ENCODE peak calls at places on chromosomes 12 and 14, in seven cellular contexts. One of them, this sample, is unnamed.

GRCh38 chr12:114476159-114476558 is 70.2 kb upstream of the TBX5 start:
- DNase-seq in spleen: no peak
- DNase-seq in hepatocyte: peak; percentile 40
- DNase-seq in body of pancreas: no peak
- DNase-seq in heart left ventricle: no peak
- DNase-seq in heart right ventricle: no peak
- DNase-seq in tibial nerve: no peak
- DNase-seq in this sample: no peak

GRCh38 chr12:77007476-77007875 is 57.9 kb downstream of the E2F7 start:
- DNase-seq in heart left ventricle: no peak
- DNase-seq in heart right ventricle: no peak
- DNase-seq in tibial nerve: no peak
- DNase-seq in hepatocyte: no peak
- DNase-seq in body of pancreas: no peak
- DNase-seq in spleen: no peak
- DNase-seq in this sample: no peak

GRCh38 chr12:120055231-120055630 is 61.3 kb downstream of the RAB35 start:
- DNase-seq in hepatocyte: no peak
- DNase-seq in spleen: no peak
- DNase-seq in heart right ventricle: no peak
- DNase-seq in tibial nerve: no peak
- DNase-seq in heart left ventricle: no peak
- DNase-seq in body of pancreas: no peak
- DNase-seq in this sample: no peak

GRCh38 chr12:19712041-19712440 is 272.7 kb downstream of the AEBP2 start:
- DNase-seq in hepatocyte: no peak
- DNase-seq in heart right ventricle: no peak
- DNase-seq in heart left ventricle: no peak
- DNase-seq in body of pancreas: no peak
- DNase-seq in tibial nerve: no peak
- DNase-seq in spleen: no peak
- DNase-seq in this sample: no peak

GRCh38 chr12:27999521-27999920 is 27.0 kb upstream of the PTHLH start:
- DNase-seq in spleen: no peak
- DNase-seq in tibial nerve: no peak
- DNase-seq in body of pancreas: no peak
- DNase-seq in hepatocyte: no peak
- DNase-seq in heart right ventricle: no peak
- DNase-seq in heart left ventricle: no peak
- DNase-seq in this sample: no peak

GRCh38 chr12:120640840-120641833 is 711 bp downstream of the CABP1 start:
- DNase-seq in heart right ventricle: peak; percentile 55
- DNase-seq in hepatocyte: peak; percentile 81
- DNase-seq in heart left ventricle: peak; percentile 54
- DNase-seq in spleen: peak; percentile 84
- DNase-seq in body of pancreas: peak; percentile 61
- DNase-seq in tibial nerve: no peak
- DNase-seq in this sample: no peak

GRCh38 chr14:74612346-74613021 is 447 bp upstream of the LTBP2 start:
- DNase-seq in hepatocyte: peak; percentile 93
- DNase-seq in body of pancreas: peak; percentile 80
- DNase-seq in heart left ventricle: peak; percentile 86
- DNase-seq in spleen: peak; percentile 96
- DNase-seq in heart right ventricle: peak; percentile 83
- DNase-seq in tibial nerve: peak; percentile 66
- DNase-seq in this sample: peak; percentile 74

GRCh38 chr12:81257952-81258551 is 180.2 kb downstream of the ACSS3 start:
- DNase-seq in spleen: no peak
- DNase-seq in tibial nerve: no peak
- DNase-seq in body of pancreas: no peak
- DNase-seq in heart left ventricle: no peak
- DNase-seq in hepatocyte: peak; percentile 50
- DNase-seq in heart right ventricle: no peak
- DNase-seq in this sample: no peak

GRCh38 chr14:69574266-69574953 is at the start of gene CCDC177:
- DNase-seq in spleen: peak; percentile 89
- DNase-seq in heart right ventricle: peak; percentile 53
- DNase-seq in heart left ventricle: no peak
- DNase-seq in body of pancreas: peak; percentile 48
- DNase-seq in tibial nerve: no peak
- DNase-seq in hepatocyte: peak; percentile 82
- DNase-seq in this sample: peak; percentile 39

GRCh38 chr12:79546461-79547043 is 144.2 kb downstream of the PAWR start:
- DNase-seq in heart right ventricle: no peak
- DNase-seq in spleen: no peak
- DNase-seq in heart left ventricle: no peak
- DNase-seq in hepatocyte: no peak
- DNase-seq in tibial nerve: no peak
- DNase-seq in body of pancreas: no peak
- DNase-seq in this sample: no peak

GRCh38 chr14:29941401-29941800 is 13.8 kb upstream of the PRKD1 start:
- DNase-seq in body of pancreas: no peak
- DNase-seq in spleen: no peak
- DNase-seq in heart left ventricle: no peak
- DNase-seq in tibial nerve: no peak
- DNase-seq in heart right ventricle: no peak
- DNase-seq in hepatocyte: no peak
- DNase-seq in this sample: no peak

GRCh38 chr12:62757048-62757447 is 177.9 kb downstream of the PPM1H start:
- DNase-seq in heart right ventricle: no peak
- DNase-seq in hepatocyte: no peak
- DNase-seq in body of pancreas: no peak
- DNase-seq in tibial nerve: no peak
- DNase-seq in heart left ventricle: no peak
- DNase-seq in spleen: no peak
- DNase-seq in this sample: no peak

GRCh38 chr14:59424707-59425106 is 40.5 kb downstream of the GPR135 start:
- DNase-seq in heart right ventricle: peak; percentile 73
- DNase-seq in tibial nerve: peak; percentile 42
- DNase-seq in body of pancreas: peak; percentile 49
- DNase-seq in heart left ventricle: peak; percentile 77
- DNase-seq in hepatocyte: no peak
- DNase-seq in spleen: no peak
- DNase-seq in this sample: no peak

GRCh38 chr12:132236930-132237771 is 92.2 kb downstream of the GALNT9 start:
- DNase-seq in tibial nerve: no peak
- DNase-seq in heart right ventricle: no peak
- DNase-seq in heart left ventricle: no peak
- DNase-seq in body of pancreas: no peak
- DNase-seq in hepatocyte: no peak
- DNase-seq in spleen: peak; percentile 67
- DNase-seq in this sample: no peak

GRCh38 chr14:23531391-23531790 is 20.2 kb downstream of the ZFHX2 start:
- DNase-seq in heart right ventricle: no peak
- DNase-seq in body of pancreas: no peak
- DNase-seq in hepatocyte: no peak
- DNase-seq in spleen: peak; percentile 58
- DNase-seq in heart left ventricle: no peak
- DNase-seq in tibial nerve: no peak
- DNase-seq in this sample: no peak

GRCh38 chr12:6613015-6613775 is 6.0 kb upstream of the CHD4 start:
- DNase-seq in body of pancreas: peak; percentile 71
- DNase-seq in spleen: peak; percentile 88
- DNase-seq in heart left ventricle: peak; percentile 86
- DNase-seq in heart right ventricle: peak; percentile 74
- DNase-seq in tibial nerve: peak; percentile 75
- DNase-seq in hepatocyte: peak; percentile 83
- DNase-seq in this sample: peak; percentile 89

GRCh38 chr12:13390381-13390856 is 193.9 kb downstream of the EMP1 start:
- DNase-seq in heart right ventricle: peak; percentile 86
- DNase-seq in heart left ventricle: peak; percentile 85
- DNase-seq in hepatocyte: peak; percentile 64
- DNase-seq in body of pancreas: peak; percentile 93
- DNase-seq in tibial nerve: peak; percentile 38
- DNase-seq in spleen: no peak
- DNase-seq in this sample: peak; percentile 77

GRCh38 chr14:49508124-49508523 is 78.1 kb downstream of the RPS29 start:
- DNase-seq in tibial nerve: no peak
- DNase-seq in hepatocyte: no peak
- DNase-seq in spleen: no peak
- DNase-seq in heart right ventricle: no peak
- DNase-seq in heart left ventricle: no peak
- DNase-seq in body of pancreas: no peak
- DNase-seq in this sample: no peak

GRCh38 chr12:109739747-109740693 is 26.4 kb downstream of the FAM222A start:
- DNase-seq in heart left ventricle: peak; percentile 10
- DNase-seq in tibial nerve: peak; percentile 5
- DNase-seq in hepatocyte: no peak
- DNase-seq in spleen: peak; percentile 74
- DNase-seq in body of pancreas: peak; percentile 37
- DNase-seq in heart right ventricle: peak; percentile 7
- DNase-seq in this sample: peak; percentile 27
- TF ChIP-seq CTCF in heart left ventricle: peak; percentile 29
- TF ChIP-seq CTCF in tibial nerve: no peak
- TF ChIP-seq CTCF in hepatocyte: peak; percentile 19
- TF ChIP-seq CTCF in spleen: peak; percentile 30
- TF ChIP-seq CTCF in body of pancreas: no peak
- TF ChIP-seq CTCF in heart right ventricle: no peak
- TF ChIP-seq CTCF in this sample: no peak

GRCh38 chr14:35742032-35742371 is 67.1 kb downstream of the RALGAPA1 start:
- DNase-seq in spleen: no peak
- DNase-seq in heart right ventricle: no peak
- DNase-seq in body of pancreas: no peak
- DNase-seq in heart left ventricle: no peak
- DNase-seq in tibial nerve: no peak
- DNase-seq in hepatocyte: no peak
- DNase-seq in this sample: no peak
- H3K36me3 ChIP-seq in spleen: peaks cover 14% of the 10 kb centered on the region
- H3K36me3 ChIP-seq in heart right ventricle: peaks cover 23% of the 10 kb centered on the region
- H3K36me3 ChIP-seq in body of pancreas: peaks cover 3% of the 10 kb centered on the region
- H3K36me3 ChIP-seq in heart left ventricle: peaks cover 35% of the 10 kb centered on the region
- H3K36me3 ChIP-seq in tibial nerve: no peaks in the 10 kb centered on the region
- H3K36me3 ChIP-seq in hepatocyte: no peaks in the 10 kb centered on the region
- H3K36me3 ChIP-seq in this sample: no peaks in the 10 kb centered on the region

GRCh38 chr12:52236386-52237050 is 3.5 kb downstream of the KRT7 start:
- DNase-seq in hepatocyte: no peak
- DNase-seq in heart left ventricle: no peak
- DNase-seq in spleen: peak; percentile 40
- DNase-seq in heart right ventricle: no peak
- DNase-seq in body of pancreas: no peak
- DNase-seq in tibial nerve: no peak
- DNase-seq in this sample: peak; percentile 37
- H3K4me3 ChIP-seq in hepatocyte: no peak overlapping the region
- H3K4me3 ChIP-seq in heart left ventricle: no peak overlapping the region
- H3K4me3 ChIP-seq in spleen: no peak overlapping the region
- H3K4me3 ChIP-seq in heart right ventricle: no peak overlapping the region
- H3K4me3 ChIP-seq in body of pancreas: no peak overlapping the region
- H3K4me3 ChIP-seq in tibial nerve: no peak overlapping the region
- H3K4me3 ChIP-seq in this sample: peak overlapping the region; percentile 71

GRCh38 chr14:60488175-60488574 is 2.3 kb upstream of the C14orf39 start:
- DNase-seq in heart right ventricle: no peak
- DNase-seq in spleen: no peak
- DNase-seq in hepatocyte: no peak
- DNase-seq in heart left ventricle: no peak
- DNase-seq in body of pancreas: no peak
- DNase-seq in tibial nerve: no peak
- DNase-seq in this sample: no peak
- TF ChIP-seq CTCF in heart right ventricle: no peak
- TF ChIP-seq CTCF in spleen: no peak
- TF ChIP-seq CTCF in hepatocyte: peak; percentile 41
- TF ChIP-seq CTCF in heart left ventricle: peak; percentile 21
- TF ChIP-seq CTCF in body of pancreas: no peak
- TF ChIP-seq CTCF in tibial nerve: no peak
- TF ChIP-seq CTCF in this sample: no peak

GRCh38 chr12:53538209-53538689 is 31.0 kb upstream of the NPFF start:
- DNase-seq in tibial nerve: no peak
- DNase-seq in hepatocyte: peak; percentile 64
- DNase-seq in heart left ventricle: no peak
- DNase-seq in heart right ventricle: no peak
- DNase-seq in body of pancreas: peak; percentile 61
- DNase-seq in spleen: no peak
- DNase-seq in this sample: peak; percentile 31

GRCh38 chr12:53539526-53539925 is 32.2 kb upstream of the NPFF start:
- DNase-seq in heart left ventricle: no peak
- DNase-seq in spleen: no peak
- DNase-seq in heart right ventricle: no peak
- DNase-seq in body of pancreas: no peak
- DNase-seq in hepatocyte: no peak
- DNase-seq in tibial nerve: no peak
- DNase-seq in this sample: no peak

GRCh38 chr12:53543539-53543938 is 36.3 kb upstream of the NPFF start:
- DNase-seq in heart left ventricle: peak; percentile 41
- DNase-seq in heart right ventricle: peak; percentile 18
- DNase-seq in body of pancreas: peak; percentile 70
- DNase-seq in hepatocyte: peak; percentile 78
- DNase-seq in tibial nerve: peak; percentile 31
- DNase-seq in spleen: no peak
- DNase-seq in this sample: peak; percentile 63
- H3K36me3 ChIP-seq in heart left ventricle: peaks cover 39% of the 10 kb centered on the region
- H3K36me3 ChIP-seq in heart right ventricle: peaks cover 47% of the 10 kb centered on the region
- H3K36me3 ChIP-seq in body of pancreas: no peaks in the 10 kb centered on the region
- H3K36me3 ChIP-seq in hepatocyte: no peaks in the 10 kb centered on the region
- H3K36me3 ChIP-seq in tibial nerve: no peaks in the 10 kb centered on the region
- H3K36me3 ChIP-seq in spleen: peaks cover 23% of the 10 kb centered on the region
- H3K36me3 ChIP-seq in this sample: peaks cover 10% of the 10 kb centered on the region

GRCh38 chr12:57735952-57736742 is 2.4 kb downstream of the AGAP2 start:
- DNase-seq in spleen: peak; percentile 58
- DNase-seq in tibial nerve: no peak
- DNase-seq in hepatocyte: peak; percentile 56
- DNase-seq in heart left ventricle: peak; percentile 61
- DNase-seq in body of pancreas: no peak
- DNase-seq in heart right ventricle: peak; percentile 61
- DNase-seq in this sample: no peak
- H3K4me3 ChIP-seq in spleen: no peak overlapping the region
- H3K4me3 ChIP-seq in tibial nerve: no peak overlapping the region
- H3K4me3 ChIP-seq in hepatocyte: no peak overlapping the region
- H3K4me3 ChIP-seq in heart left ventricle: peak overlapping the region; percentile 52
- H3K4me3 ChIP-seq in body of pancreas: no peak overlapping the region
- H3K4me3 ChIP-seq in heart right ventricle: peak overlapping the region; percentile 16
- H3K4me3 ChIP-seq in this sample: peak overlapping the region; percentile 44

GRCh38 chr12:78120866-78121590 is 290.3 kb downstream of the NAV3 start:
- DNase-seq in heart left ventricle: no peak
- DNase-seq in body of pancreas: no peak
- DNase-seq in tibial nerve: no peak
- DNase-seq in hepatocyte: no peak
- DNase-seq in heart right ventricle: no peak
- DNase-seq in spleen: no peak
- DNase-seq in this sample: no peak
- TF ChIP-seq CTCF in heart left ventricle: peak; percentile 37
- TF ChIP-seq CTCF in body of pancreas: no peak
- TF ChIP-seq CTCF in tibial nerve: no peak
- TF ChIP-seq CTCF in hepatocyte: peak; percentile 37
- TF ChIP-seq CTCF in heart right ventricle: no peak
- TF ChIP-seq CTCF in spleen: peak; percentile 16
- TF ChIP-seq CTCF in this sample: no peak

This sample was measured in breast epithelium.